ENCODE peak calls at places on chromosome 17, in four cellular contexts. One of them, this sample, is unnamed.

GRCh38 chr17:70564006-70564620 is 394.8 kb downstream of the KCNJ2 start:
- DNase-seq in sciatic nerve: no peak
- DNase-seq in OCI-M1: no peak
- DNase-seq in adipocyte: no peak
- DNase-seq in this sample: no peak

GRCh38 chr17:74763565-74764387 is 12.4 kb downstream of the NAT9 start:
- DNase-seq in sciatic nerve: no peak
- DNase-seq in OCI-M1: no peak
- DNase-seq in adipocyte: no peak
- DNase-seq in this sample: no peak

GRCh38 chr17:77495575-77495974 is 354.8 kb downstream of the SEC14L1 start:
- DNase-seq in sciatic nerve: peak; percentile 54
- DNase-seq in OCI-M1: no peak
- DNase-seq in adipocyte: no peak
- DNase-seq in this sample: no peak

GRCh38 chr17:2064980-2065785 is 10.3 kb downstream of the HIC1 start:
- DNase-seq in sciatic nerve: peak; percentile 75
- DNase-seq in OCI-M1: peak; percentile 58
- DNase-seq in adipocyte: peak; percentile 48
- DNase-seq in this sample: peak; percentile 90

GRCh38 chr17:50267074-50267841 is 7.0 kb upstream of the TMEM92 start:
- DNase-seq in sciatic nerve: peak; percentile 75
- DNase-seq in OCI-M1: no peak
- DNase-seq in adipocyte: peak; percentile 65
- DNase-seq in this sample: no peak

GRCh38 chr17:76539631-76540271 is at the start of gene PRCD:
- DNase-seq in sciatic nerve: no peak
- DNase-seq in OCI-M1: no peak
- DNase-seq in adipocyte: no peak
- DNase-seq in this sample: no peak

GRCh38 chr17:72600934-72601333 is 480.1 kb downstream of the SOX9 start:
- DNase-seq in sciatic nerve: no peak
- DNase-seq in OCI-M1: no peak
- DNase-seq in adipocyte: peak; percentile 5
- DNase-seq in this sample: peak; percentile 65

GRCh38 chr17:49031965-49032928 is 35.1 kb downstream of the IGF2BP1 start:
- DNase-seq in sciatic nerve: no peak
- DNase-seq in OCI-M1: peak; percentile 84
- DNase-seq in adipocyte: peak; percentile 91
- DNase-seq in this sample: peak; percentile 87

GRCh38 chr17:18992454-18993130 is 12.0 kb downstream of the FAM83G start:
- DNase-seq in sciatic nerve: no peak
- DNase-seq in OCI-M1: no peak
- DNase-seq in adipocyte: no peak
- DNase-seq in this sample: no peak

GRCh38 chr17:58172369-58173071 is 5.7 kb downstream of the OR4D2 start:
- DNase-seq in sciatic nerve: no peak
- DNase-seq in OCI-M1: peak; percentile 54
- DNase-seq in adipocyte: no peak
- DNase-seq in this sample: no peak

GRCh38 chr17:79777844-79778503 is at the start of gene CBX2:
- DNase-seq in sciatic nerve: peak; percentile 89
- DNase-seq in OCI-M1: peak; percentile 77
- DNase-seq in adipocyte: peak; percentile 93
- DNase-seq in this sample: peak; percentile 84

GRCh38 chr17:49995055-49995738 is at the start of gene DLX3:
- DNase-seq in sciatic nerve: no peak
- DNase-seq in OCI-M1: peak; percentile 63
- DNase-seq in adipocyte: peak; percentile 85
- DNase-seq in this sample: peak; percentile 63

GRCh38 chr17:28384281-28385036 is 13.0 kb downstream of the SARM1 start:
- DNase-seq in sciatic nerve: no peak
- DNase-seq in OCI-M1: no peak
- DNase-seq in adipocyte: no peak
- DNase-seq in this sample: no peak

GRCh38 chr17:4947010-4947410 is 1.3 kb downstream of the PFN1 start:
- DNase-seq in sciatic nerve: no peak
- DNase-seq in OCI-M1: peak; percentile 78
- DNase-seq in adipocyte: peak; percentile 36
- DNase-seq in this sample: no peak

GRCh38 chr17:49353607-49354006 is 8.4 kb downstream of the ZNF652 start:
- DNase-seq in sciatic nerve: no peak
- DNase-seq in OCI-M1: no peak
- DNase-seq in adipocyte: peak; percentile 49
- DNase-seq in this sample: no peak

GRCh38 chr17:1872254-1872653 is 42.4 kb downstream of the RPA1 start:
- DNase-seq in sciatic nerve: no peak
- DNase-seq in OCI-M1: no peak
- DNase-seq in adipocyte: no peak
- DNase-seq in this sample: no peak

GRCh38 chr17:66777689-66778225 is 57.2 kb upstream of the CACNG5 start:
- DNase-seq in sciatic nerve: no peak
- DNase-seq in OCI-M1: peak; percentile 1
- DNase-seq in adipocyte: peak; percentile 28
- DNase-seq in this sample: no peak

GRCh38 chr17:41824086-41824485 is 11.3 kb downstream of the FKBP10 start:
- DNase-seq in sciatic nerve: no peak
- DNase-seq in OCI-M1: no peak
- DNase-seq in adipocyte: peak; percentile 34
- DNase-seq in this sample: no peak

GRCh38 chr17:6870841-6871240 is 39.3 kb upstream of the TEKT1 start:
- DNase-seq in sciatic nerve: no peak
- DNase-seq in OCI-M1: no peak
- DNase-seq in adipocyte: no peak
- DNase-seq in this sample: no peak

GRCh38 chr17:48278755-48279491 is 151.1 kb downstream of the SKAP1 start:
- DNase-seq in sciatic nerve: no peak
- DNase-seq in OCI-M1: no peak
- DNase-seq in adipocyte: no peak
- DNase-seq in this sample: no peak

GRCh38 chr17:74686761-74687160 is 26.0 kb downstream of the CD300LF start:
- DNase-seq in sciatic nerve: no peak
- DNase-seq in OCI-M1: no peak
- DNase-seq in adipocyte: no peak
- DNase-seq in this sample: no peak

GRCh38 chr17:80649200-80649644 is 104.6 kb downstream of the RPTOR start:
- DNase-seq in sciatic nerve: no peak
- DNase-seq in OCI-M1: no peak
- DNase-seq in adipocyte: no peak
- DNase-seq in this sample: no peak

GRCh38 chr17:77509599-77509998 is 368.8 kb downstream of the SEC14L1 start:
- DNase-seq in sciatic nerve: no peak
- DNase-seq in OCI-M1: no peak
- DNase-seq in adipocyte: no peak
- DNase-seq in this sample: no peak

GRCh38 chr17:61219460-61219859 is 180.2 kb upstream of the TBX2 start:
- DNase-seq in sciatic nerve: no peak
- DNase-seq in OCI-M1: no peak
- DNase-seq in adipocyte: peak; percentile 32
- DNase-seq in this sample: no peak

GRCh38 chr17:45131616-45132301 is 556 bp downstream of the PLCD3 start:
- DNase-seq in sciatic nerve: peak; percentile 83
- DNase-seq in OCI-M1: peak; percentile 73
- DNase-seq in adipocyte: peak; percentile 77
- DNase-seq in this sample: peak; percentile 75

GRCh38 chr17:71777048-71777638 is 343.7 kb upstream of the SOX9 start:
- DNase-seq in sciatic nerve: no peak
- DNase-seq in OCI-M1: peak; percentile 17
- DNase-seq in adipocyte: no peak
- DNase-seq in this sample: no peak

This sample was measured in SJSA1.